ENCODE peak calls at places on chromosomes 16 and 17, in four cellular contexts. One of them, this sample, is unnamed.

GRCh38 chr17:4506180-4506814 is 7.6 kb downstream of the SPNS2 start:
- DNase-seq in ascending aorta: no peak
- DNase-seq in AG10803: no peak
- DNase-seq in left lung: no peak
- DNase-seq in this sample: no peak

GRCh38 chr16:57984443-57985203 is 13.7 kb upstream of the CNGB1 start:
- DNase-seq in ascending aorta: peak
- DNase-seq in AG10803: peak
- DNase-seq in left lung: peak
- DNase-seq in this sample: peak

GRCh38 chr16:84194470-84195200 is 3.7 kb downstream of the ADAD2 start:
- DNase-seq in ascending aorta: no peak
- DNase-seq in AG10803: no peak
- DNase-seq in left lung: no peak
- DNase-seq in this sample: no peak

GRCh38 chr17:72916991-72917390 is 175.5 kb downstream of the SLC39A11 start:
- DNase-seq in ascending aorta: no peak
- DNase-seq in AG10803: peak
- DNase-seq in left lung: no peak
- DNase-seq in this sample: no peak

GRCh38 chr16:90008708-90009145 is 10.5 kb downstream of the DBNDD1 start:
- DNase-seq in ascending aorta: no peak
- DNase-seq in AG10803: no peak
- DNase-seq in left lung: no peak
- DNase-seq in this sample: no peak

GRCh38 chr17:60039509-60040442 is 38.9 kb downstream of the HEATR6 start:
- DNase-seq in ascending aorta: no peak
- DNase-seq in AG10803: no peak
- DNase-seq in left lung: no peak
- DNase-seq in this sample: no peak

GRCh38 chr17:55167024-55167721 is 97.6 kb upstream of the HLF start:
- DNase-seq in ascending aorta: no peak
- DNase-seq in AG10803: no peak
- DNase-seq in left lung: no peak
- DNase-seq in this sample: no peak

GRCh38 chr17:68035131-68035522 is 408 bp upstream of the KPNA2 start:
- DNase-seq in ascending aorta: peak
- DNase-seq in AG10803: no peak
- DNase-seq in left lung: peak
- DNase-seq in this sample: peak

GRCh38 chr17:77667478-77667877 is 291.0 kb upstream of the TNRC6C start:
- DNase-seq in ascending aorta: no peak
- DNase-seq in AG10803: no peak
- DNase-seq in left lung: no peak
- DNase-seq in this sample: no peak
- H3K4me3 ChIP-seq in ascending aorta: no peak
- H3K4me3 ChIP-seq in AG10803: no peak
- H3K4me3 ChIP-seq in left lung: no peak
- H3K4me3 ChIP-seq in this sample: no peak

GRCh38 chr17:31013844-31014243 is 43.0 kb downstream of the RNF135 start:
- DNase-seq in ascending aorta: no peak
- DNase-seq in AG10803: no peak
- DNase-seq in left lung: no peak
- DNase-seq in this sample: no peak
- H3K4me3 ChIP-seq in ascending aorta: no peak
- H3K4me3 ChIP-seq in AG10803: no peak
- H3K4me3 ChIP-seq in left lung: no peak
- H3K4me3 ChIP-seq in this sample: no peak

GRCh38 chr16:64121473-64121872 is 1000.4 kb downstream of the CDH11 start:
- DNase-seq in ascending aorta: no peak
- DNase-seq in AG10803: peak
- DNase-seq in left lung: no peak
- DNase-seq in this sample: no peak

GRCh38 chr16:64122177-64122576 is 999.7 kb downstream of the CDH11 start:
- DNase-seq in ascending aorta: no peak
- DNase-seq in AG10803: no peak
- DNase-seq in left lung: no peak
- DNase-seq in this sample: no peak
- H3K4me3 ChIP-seq in ascending aorta: no peak
- H3K4me3 ChIP-seq in AG10803: no peak
- H3K4me3 ChIP-seq in left lung: no peak
- H3K4me3 ChIP-seq in this sample: no peak

DNA sequence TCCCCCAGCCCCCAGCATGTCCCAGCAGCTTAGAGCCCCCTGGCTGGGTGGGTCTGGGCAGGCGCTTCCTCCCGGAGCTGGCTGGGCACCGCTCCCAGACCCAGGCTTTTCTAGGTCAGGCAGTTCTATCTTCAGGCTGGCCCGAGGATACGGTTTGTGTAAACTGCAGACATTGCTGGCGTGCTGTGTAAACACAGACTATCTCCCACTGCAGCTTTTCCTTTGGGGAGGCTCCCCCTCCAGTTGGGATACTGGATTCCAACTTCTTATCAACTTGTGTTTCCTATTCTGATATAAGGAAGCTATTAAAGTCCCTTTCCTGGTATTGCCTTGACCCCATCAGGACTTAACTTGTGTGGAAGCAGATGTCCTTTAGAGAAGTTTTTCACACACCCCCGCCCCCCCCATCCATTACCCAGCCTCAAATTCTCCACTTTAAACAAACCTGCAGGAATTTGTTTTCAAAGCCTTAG is 18.3 kb upstream of the GNA13 start:
- DNase-seq in ascending aorta: no peak
- DNase-seq in AG10803: no peak
- DNase-seq in left lung: no peak
- DNase-seq in this sample: peak
- H3K4me3 ChIP-seq in ascending aorta: no peak
- H3K4me3 ChIP-seq in AG10803: no peak
- H3K4me3 ChIP-seq in left lung: no peak
- H3K4me3 ChIP-seq in this sample: no peak

GRCh38 chr17:69218986-69219385 is 9.6 kb downstream of the ABCA10 start:
- DNase-seq in ascending aorta: no peak
- DNase-seq in AG10803: no peak
- DNase-seq in left lung: no peak
- DNase-seq in this sample: no peak
- H3K4me3 ChIP-seq in ascending aorta: no peak
- H3K4me3 ChIP-seq in AG10803: no peak
- H3K4me3 ChIP-seq in left lung: no peak
- H3K4me3 ChIP-seq in this sample: no peak

GRCh38 chr17:78974635-78975591 is 4.8 kb downstream of the LGALS3BP start:
- DNase-seq in ascending aorta: peak
- DNase-seq in AG10803: peak
- DNase-seq in left lung: no peak
- DNase-seq in this sample: peak
- H3K4me3 ChIP-seq in ascending aorta: peak
- H3K4me3 ChIP-seq in AG10803: peak
- H3K4me3 ChIP-seq in left lung: no peak
- H3K4me3 ChIP-seq in this sample: no peak

GRCh38 chr17:76252040-76252954 is 12.0 kb upstream of the RNF157 start:
- DNase-seq in ascending aorta: peak
- DNase-seq in AG10803: peak
- DNase-seq in left lung: peak
- DNase-seq in this sample: peak
- H3K4me3 ChIP-seq in ascending aorta: no peak
- H3K4me3 ChIP-seq in AG10803: no peak
- H3K4me3 ChIP-seq in left lung: no peak
- H3K4me3 ChIP-seq in this sample: peak

GRCh38 chr17:36082062-36082461 is 7.9 kb downstream of the CCL3 start:
- DNase-seq in ascending aorta: no peak
- DNase-seq in AG10803: no peak
- DNase-seq in left lung: no peak
- DNase-seq in this sample: no peak
- H3K4me3 ChIP-seq in ascending aorta: no peak
- H3K4me3 ChIP-seq in AG10803: no peak
- H3K4me3 ChIP-seq in left lung: no peak
- H3K4me3 ChIP-seq in this sample: no peak

DNA sequence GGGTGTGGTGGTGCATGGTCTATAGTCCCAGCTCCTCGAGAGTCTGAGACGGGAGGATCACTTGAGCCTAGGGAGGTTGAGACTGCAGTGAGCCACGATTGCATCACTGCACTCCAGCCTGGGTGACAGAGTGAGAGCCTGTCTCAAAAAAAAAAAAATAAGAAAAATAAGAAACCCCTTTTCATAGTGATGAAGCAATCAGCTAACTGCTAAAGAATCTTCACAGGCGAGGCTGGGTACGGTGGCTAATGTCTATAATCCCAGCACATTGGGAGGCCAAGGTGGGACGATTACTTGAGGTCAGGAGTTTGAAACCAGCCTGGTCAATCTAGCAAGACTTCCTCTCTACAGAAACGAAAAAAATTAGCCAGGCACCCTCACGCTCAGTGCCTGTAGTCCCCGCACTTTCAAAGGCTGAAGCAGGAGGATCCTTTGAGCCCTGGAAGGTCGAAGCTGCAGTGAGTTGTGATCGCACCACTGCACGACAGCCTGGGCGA is 766 bp downstream of the SLFN12L start:
- DNase-seq in ascending aorta: no peak
- DNase-seq in AG10803: no peak
- DNase-seq in left lung: no peak
- DNase-seq in this sample: no peak
- H3K4me3 ChIP-seq in ascending aorta: no peak
- H3K4me3 ChIP-seq in AG10803: no peak
- H3K4me3 ChIP-seq in left lung: no peak
- H3K4me3 ChIP-seq in this sample: no peak